ENCODE peak calls at places on chromosomes 4 and X, in four cellular contexts. T is left kidney, P is NCI-H2081 treated with DMSO at 0.1 percent for 48 hours, V is germinal center. R is an unnamed sample.

GRCh38 chr4:1209821-1210220 is 37.4 kb upstream of the SPON2 start:
- DNase-seq in T (peak), P (no peak), V (no peak), R (no peak)

GRCh38 chr4:89193828-89194227 is 82.5 kb downstream of the TIGD2 start:
- DNase-seq in T (peak), P (no peak), V (no peak), R (no peak)

GRCh38 chr4:184514121-184514988 is 40.0 kb upstream of the IRF2 start:
- DNase-seq in T (peak), P (no peak), V (peak), R (no peak)

GRCh38 chr4:90159193-90159592 is 32.0 kb downstream of the CCSER1 start:
- DNase-seq in T (no peak), P (no peak), V (no peak), R (no peak)

GRCh38 chr4:110518889-110519490 is 43.0 kb downstream of the ENPEP start:
- DNase-seq in T (peak), P (no peak), V (no peak), R (no peak)

GRCh38 chr4:16597829-16598228 is 300.6 kb downstream of the LDB2 start:
- DNase-seq in T (peak), P (no peak), V (no peak), R (no peak)

GRCh38 chr4:24224446-24224845 is 334.6 kb upstream of the PPARGC1A start:
- DNase-seq in T (no peak), P (no peak), V (no peak), R (no peak)

GRCh38 chr4:2417765-2418651 is at the start of gene ZFYVE28:
- DNase-seq in T (peak), P (no peak), V (no peak), R (no peak)

GRCh38 chrX:144896323-144896722 is 351.0 kb upstream of the SPANXN1 start:
- DNase-seq in T (peak), P (peak), V (no peak), R (no peak)

GRCh38 chr4:57147335-57148060 is 37.3 kb upstream of the IGFBP7 start:
- DNase-seq in T (no peak), P (no peak), V (no peak), R (no peak)

GRCh38 chr4:142532054-142532453 is 314.0 kb downstream of the INPP4B start:
- DNase-seq in T (no peak), P (no peak), V (no peak), R (no peak)

GRCh38 chr4:77044458-77045124 is 31.2 kb downstream of the CCNI start:
- DNase-seq in T (peak), P (no peak), V (no peak), R (no peak)

GRCh38 chr4:113069212-113069892 is 19.9 kb downstream of the ANK2 start:
- DNase-seq in T (no peak), P (no peak), V (no peak), R (no peak)

GRCh38 chr4:146522862-146523205 is 1.1 kb upstream of the SLC10A7 start:
- DNase-seq in T (no peak), P (no peak), V (peak), R (no peak)

GRCh38 chrX:39242187-39242586 is 440.9 kb downstream of the MID1IP1 start:
- DNase-seq in T (peak), P (no peak), V (peak), R (peak)

GRCh38 chrX:24023972-24024664 is 2.9 kb downstream of the KLHL15 start:
- DNase-seq in T (peak), P (no peak), V (no peak), R (no peak)

GRCh38 chrX:45879512-45879911 is 665.7 kb downstream of the ZNF674 start:
- DNase-seq in T (no peak), P (no peak), V (no peak), R (no peak)

GRCh38 chr4:186234367-186234766 is 7.1 kb downstream of the KLKB1 start:
- DNase-seq in T (no peak), P (no peak), V (no peak), R (no peak)

GRCh38 chrX:136227948-136228584 is 23.1 kb downstream of the MAP7D3 start:
- DNase-seq in T (no peak), P (no peak), V (no peak), R (no peak)

GRCh38 chr4:27048350-27049100 is 187.9 kb downstream of the STIM2 start:
- DNase-seq in T (peak), P (no peak), V (peak), R (peak)

GRCh38 chrX:37834937-37835336 is 12.4 kb downstream of the DYNLT3 start:
- DNase-seq in T (no peak), P (no peak), V (no peak), R (no peak)

GRCh38 chr4:118974758-118975157 is 86.1 kb downstream of the SYNPO2 start:
- DNase-seq in T (no peak), P (no peak), V (no peak), R (no peak)

GRCh38 chrX:8760021-8760420 is 28.1 kb upstream of the ANOS1 start:
- DNase-seq in T (no peak), P (no peak), V (no peak), R (no peak)

GRCh38 chr4:38396845-38397547 is 267.0 kb upstream of the KLF3 start:
- DNase-seq in T (peak), P (no peak), V (no peak), R (no peak)

GRCh38 chr4:107655289-107655688 is 64.7 kb downstream of the PAPSS1 start:
- DNase-seq in T (no peak), P (no peak), V (no peak), R (no peak)

GRCh38 chr4:2931765-2932560 is 31.2 kb downstream of the NOP14 start:
- DNase-seq in T (no peak), P (no peak), V (peak), R (no peak)

GRCh38 chr4:164815711-164816110 is 61.3 kb upstream of the APELA start:
- DNase-seq in T (no peak), P (no peak), V (no peak), R (no peak)

GRCh38 chr4:181245326-181245725 is 997.9 kb upstream of the TENM3 start:
- DNase-seq in T (no peak), P (no peak), V (no peak), R (no peak)

GRCh38 chrX:8323356-8323755 is 141.3 kb upstream of the VCX3B start:
- DNase-seq in T (no peak), P (no peak), V (no peak), R (no peak)

GRCh38 chr4:152620915-152621314 is 58.9 kb downstream of the TMEM154 start:
- DNase-seq in T (no peak), P (no peak), V (no peak), R (no peak)

GRCh38 chr4:139188648-139189416 is 11.8 kb upstream of the ELF2 start:
- DNase-seq in T (peak), P (no peak), V (no peak), R (no peak)

GRCh38 chr4:139279723-139280620 is at the start of gene MGARP:
- DNase-seq in T (peak), P (no peak), V (peak), R (no peak)

GRCh38 chr4:2071252-2071911 is 12.3 kb downstream of the NAT8L start:
- DNase-seq in T (peak), P (no peak), V (no peak), R (no peak)

GRCh38 chr4:25095756-25096552 is 64.3 kb downstream of the SEPSECS start:
- DNase-seq in T (no peak), P (no peak), V (no peak), R (no peak)

GRCh38 chrX:39195156-39195555 is 393.9 kb downstream of the MID1IP1 start:
- DNase-seq in T (peak), P (no peak), V (no peak), R (no peak)

GRCh38 chr4:74262522-74262921 is 45.7 kb upstream of the EPGN start:
- DNase-seq in T (no peak), P (no peak), V (no peak), R (no peak)